ENCODE peak calls at places on chromosomes 13 and 19, in eight cellular contexts. One of them, this sample, is unnamed.

GRCh38 chr19:18392417-18392816 is 5.0 kb downstream of the LRRC25 start:
- DNase-seq in endothelial cell of umbilical vein: peak; percentile 49
- DNase-seq in Right ventricle myocardium superior: peak; percentile 74
- DNase-seq in H54: peak; percentile 50
- DNase-seq in NCI-H69: no peak
- DNase-seq in activated naive CD8-positive, alpha-beta T cell treated with anti-CD3 and anti-CD28 coated beads for 36 hours: no peak
- DNase-seq in AG04450: no peak
- DNase-seq in NCI-H748 treated with DMSO at 0.1 percent for 48 hours: no peak
- DNase-seq in this sample: no peak

GRCh38 chr19:43439183-43440063 is 24.7 kb downstream of the TEX101 start:
- DNase-seq in endothelial cell of umbilical vein: no peak
- DNase-seq in Right ventricle myocardium superior: no peak
- DNase-seq in H54: peak; percentile 53
- DNase-seq in NCI-H69: peak; percentile 62
- DNase-seq in activated naive CD8-positive, alpha-beta T cell treated with anti-CD3 and anti-CD28 coated beads for 36 hours: no peak
- DNase-seq in AG04450: no peak
- DNase-seq in NCI-H748 treated with DMSO at 0.1 percent for 48 hours: peak; percentile 53
- DNase-seq in this sample: no peak

GRCh38 chr13:44819245-44819644 is 170.0 kb downstream of the NUFIP1 start:
- DNase-seq in endothelial cell of umbilical vein: peak; percentile 85
- DNase-seq in Right ventricle myocardium superior: no peak
- DNase-seq in H54: peak; percentile 27
- DNase-seq in NCI-H69: peak; percentile 42
- DNase-seq in activated naive CD8-positive, alpha-beta T cell treated with anti-CD3 and anti-CD28 coated beads for 36 hours: peak; percentile 8
- DNase-seq in AG04450: peak; percentile 61
- DNase-seq in NCI-H748 treated with DMSO at 0.1 percent for 48 hours: peak; percentile 14
- DNase-seq in this sample: no peak

GRCh38 chr19:30228726-30229523 is 143.3 kb upstream of the ZNF536 start:
- DNase-seq in endothelial cell of umbilical vein: no peak
- DNase-seq in Right ventricle myocardium superior: no peak
- DNase-seq in H54: no peak
- DNase-seq in NCI-H69: peak; percentile 2
- DNase-seq in activated naive CD8-positive, alpha-beta T cell treated with anti-CD3 and anti-CD28 coated beads for 36 hours: no peak
- DNase-seq in AG04450: no peak
- DNase-seq in NCI-H748 treated with DMSO at 0.1 percent for 48 hours: peak; percentile 21
- DNase-seq in this sample: no peak

GRCh38 chr13:97003071-97003470 is 8.8 kb upstream of the OXGR1 start:
- DNase-seq in endothelial cell of umbilical vein: no peak
- DNase-seq in Right ventricle myocardium superior: no peak
- DNase-seq in H54: no peak
- DNase-seq in NCI-H69: no peak
- DNase-seq in activated naive CD8-positive, alpha-beta T cell treated with anti-CD3 and anti-CD28 coated beads for 36 hours: no peak
- DNase-seq in AG04450: no peak
- DNase-seq in NCI-H748 treated with DMSO at 0.1 percent for 48 hours: no peak
- DNase-seq in this sample: no peak

GRCh38 chr13:66341038-66341437 is 889.1 kb downstream of the PCDH9 start:
- DNase-seq in endothelial cell of umbilical vein: no peak
- DNase-seq in Right ventricle myocardium superior: no peak
- DNase-seq in H54: no peak
- DNase-seq in NCI-H69: no peak
- DNase-seq in activated naive CD8-positive, alpha-beta T cell treated with anti-CD3 and anti-CD28 coated beads for 36 hours: no peak
- DNase-seq in AG04450: no peak
- DNase-seq in NCI-H748 treated with DMSO at 0.1 percent for 48 hours: no peak
- DNase-seq in this sample: no peak

GRCh38 chr13:109587689-109588088 is 198.7 kb downstream of the IRS2 start:
- DNase-seq in endothelial cell of umbilical vein: no peak
- DNase-seq in Right ventricle myocardium superior: no peak
- DNase-seq in H54: no peak
- DNase-seq in NCI-H69: no peak
- DNase-seq in activated naive CD8-positive, alpha-beta T cell treated with anti-CD3 and anti-CD28 coated beads for 36 hours: no peak
- DNase-seq in AG04450: no peak
- DNase-seq in NCI-H748 treated with DMSO at 0.1 percent for 48 hours: no peak
- DNase-seq in this sample: no peak

GRCh38 chr19:50061650-50062049 is 35.8 kb downstream of the ZNF473 start:
- DNase-seq in endothelial cell of umbilical vein: no peak
- DNase-seq in Right ventricle myocardium superior: no peak
- DNase-seq in H54: no peak
- DNase-seq in NCI-H69: peak; percentile 9
- DNase-seq in activated naive CD8-positive, alpha-beta T cell treated with anti-CD3 and anti-CD28 coated beads for 36 hours: no peak
- DNase-seq in AG04450: no peak
- DNase-seq in NCI-H748 treated with DMSO at 0.1 percent for 48 hours: no peak
- DNase-seq in this sample: no peak

GRCh38 chr13:35768126-35768525 is 291.6 kb upstream of the MAB21L1 start:
- DNase-seq in endothelial cell of umbilical vein: no peak
- DNase-seq in Right ventricle myocardium superior: no peak
- DNase-seq in H54: no peak
- DNase-seq in NCI-H69: peak; percentile 93
- DNase-seq in activated naive CD8-positive, alpha-beta T cell treated with anti-CD3 and anti-CD28 coated beads for 36 hours: no peak
- DNase-seq in AG04450: no peak
- DNase-seq in NCI-H748 treated with DMSO at 0.1 percent for 48 hours: peak; percentile 73
- DNase-seq in this sample: no peak

GRCh38 chr19:38928406-38929001 is 2.1 kb downstream of the SARS2 start:
- DNase-seq in endothelial cell of umbilical vein: no peak
- DNase-seq in Right ventricle myocardium superior: no peak
- DNase-seq in H54: no peak
- DNase-seq in NCI-H69: no peak
- DNase-seq in activated naive CD8-positive, alpha-beta T cell treated with anti-CD3 and anti-CD28 coated beads for 36 hours: no peak
- DNase-seq in AG04450: no peak
- DNase-seq in NCI-H748 treated with DMSO at 0.1 percent for 48 hours: no peak
- DNase-seq in this sample: no peak

GRCh38 chr19:14528419-14529253 is 758 bp upstream of the TECR start:
- DNase-seq in endothelial cell of umbilical vein: no peak
- DNase-seq in Right ventricle myocardium superior: peak; percentile 55
- DNase-seq in H54: no peak
- DNase-seq in NCI-H69: peak; percentile 18
- DNase-seq in activated naive CD8-positive, alpha-beta T cell treated with anti-CD3 and anti-CD28 coated beads for 36 hours: no peak
- DNase-seq in AG04450: no peak
- DNase-seq in NCI-H748 treated with DMSO at 0.1 percent for 48 hours: no peak
- DNase-seq in this sample: no peak

GRCh38 chr13:60990032-60990733 is 425.5 kb downstream of the PCDH20 start:
- DNase-seq in endothelial cell of umbilical vein: no peak
- DNase-seq in Right ventricle myocardium superior: no peak
- DNase-seq in H54: no peak
- DNase-seq in NCI-H69: peak; percentile 20
- DNase-seq in activated naive CD8-positive, alpha-beta T cell treated with anti-CD3 and anti-CD28 coated beads for 36 hours: no peak
- DNase-seq in AG04450: no peak
- DNase-seq in NCI-H748 treated with DMSO at 0.1 percent for 48 hours: no peak
- DNase-seq in this sample: no peak

GRCh38 chr19:4695224-4695731 is 25.1 kb upstream of the MYDGF start:
- DNase-seq in endothelial cell of umbilical vein: no peak
- DNase-seq in Right ventricle myocardium superior: no peak
- DNase-seq in H54: no peak
- DNase-seq in NCI-H69: no peak
- DNase-seq in activated naive CD8-positive, alpha-beta T cell treated with anti-CD3 and anti-CD28 coated beads for 36 hours: no peak
- DNase-seq in AG04450: no peak
- DNase-seq in NCI-H748 treated with DMSO at 0.1 percent for 48 hours: no peak
- DNase-seq in this sample: no peak

GRCh38 chr19:10315335-10316214 is at the start of gene FDX2:
- DNase-seq in endothelial cell of umbilical vein: peak; percentile 85
- DNase-seq in Right ventricle myocardium superior: peak; percentile 95
- DNase-seq in H54: peak; percentile 88
- DNase-seq in NCI-H69: peak; percentile 96
- DNase-seq in activated naive CD8-positive, alpha-beta T cell treated with anti-CD3 and anti-CD28 coated beads for 36 hours: peak; percentile 92
- DNase-seq in AG04450: no peak
- DNase-seq in NCI-H748 treated with DMSO at 0.1 percent for 48 hours: peak; percentile 61
- DNase-seq in this sample: peak; percentile 32

GRCh38 chr13:83007226-83007625 is 875.0 kb downstream of the SLITRK1 start:
- DNase-seq in endothelial cell of umbilical vein: no peak
- DNase-seq in Right ventricle myocardium superior: no peak
- DNase-seq in H54: no peak
- DNase-seq in NCI-H69: no peak
- DNase-seq in activated naive CD8-positive, alpha-beta T cell treated with anti-CD3 and anti-CD28 coated beads for 36 hours: no peak
- DNase-seq in AG04450: no peak
- DNase-seq in NCI-H748 treated with DMSO at 0.1 percent for 48 hours: no peak
- DNase-seq in this sample: no peak

GRCh38 chr13:48782429-48782840 is 128.7 kb downstream of the CYSLTR2 start:
- DNase-seq in endothelial cell of umbilical vein: no peak
- DNase-seq in Right ventricle myocardium superior: no peak
- DNase-seq in H54: no peak
- DNase-seq in NCI-H69: no peak
- DNase-seq in activated naive CD8-positive, alpha-beta T cell treated with anti-CD3 and anti-CD28 coated beads for 36 hours: no peak
- DNase-seq in AG04450: no peak
- DNase-seq in NCI-H748 treated with DMSO at 0.1 percent for 48 hours: no peak
- DNase-seq in this sample: no peak

GRCh38 chr13:64164435-64164834 is 2748.8 kb upstream of the PCDH20 start:
- DNase-seq in endothelial cell of umbilical vein: no peak
- DNase-seq in Right ventricle myocardium superior: no peak
- DNase-seq in H54: no peak
- DNase-seq in NCI-H69: peak; percentile 28
- DNase-seq in activated naive CD8-positive, alpha-beta T cell treated with anti-CD3 and anti-CD28 coated beads for 36 hours: no peak
- DNase-seq in AG04450: no peak
- DNase-seq in NCI-H748 treated with DMSO at 0.1 percent for 48 hours: no peak
- DNase-seq in this sample: no peak

GRCh38 chr13:63636231-63636993 is 2220.8 kb upstream of the PCDH20 start:
- DNase-seq in endothelial cell of umbilical vein: peak; percentile 45
- DNase-seq in Right ventricle myocardium superior: no peak
- DNase-seq in H54: no peak
- DNase-seq in NCI-H69: peak; percentile 91
- DNase-seq in activated naive CD8-positive, alpha-beta T cell treated with anti-CD3 and anti-CD28 coated beads for 36 hours: no peak
- DNase-seq in AG04450: no peak
- DNase-seq in NCI-H748 treated with DMSO at 0.1 percent for 48 hours: peak; percentile 87
- DNase-seq in this sample: no peak

GRCh38 chr13:32802159-32802558 is 214.1 kb upstream of the KL start:
- DNase-seq in endothelial cell of umbilical vein: no peak
- DNase-seq in Right ventricle myocardium superior: no peak
- DNase-seq in H54: no peak
- DNase-seq in NCI-H69: peak; percentile 50
- DNase-seq in activated naive CD8-positive, alpha-beta T cell treated with anti-CD3 and anti-CD28 coated beads for 36 hours: no peak
- DNase-seq in AG04450: no peak
- DNase-seq in NCI-H748 treated with DMSO at 0.1 percent for 48 hours: no peak
- DNase-seq in this sample: no peak

GRCh38 chr19:50172726-50173125 is 9.6 kb upstream of the IZUMO2 start:
- DNase-seq in endothelial cell of umbilical vein: no peak
- DNase-seq in Right ventricle myocardium superior: no peak
- DNase-seq in H54: no peak
- DNase-seq in NCI-H69: no peak
- DNase-seq in activated naive CD8-positive, alpha-beta T cell treated with anti-CD3 and anti-CD28 coated beads for 36 hours: no peak
- DNase-seq in AG04450: no peak
- DNase-seq in NCI-H748 treated with DMSO at 0.1 percent for 48 hours: no peak
- DNase-seq in this sample: no peak

GRCh38 chr13:44120814-44121505 is 241.3 kb downstream of the LACC1 start:
- DNase-seq in endothelial cell of umbilical vein: no peak
- DNase-seq in Right ventricle myocardium superior: no peak
- DNase-seq in H54: no peak
- DNase-seq in NCI-H69: no peak
- DNase-seq in activated naive CD8-positive, alpha-beta T cell treated with anti-CD3 and anti-CD28 coated beads for 36 hours: no peak
- DNase-seq in AG04450: no peak
- DNase-seq in NCI-H748 treated with DMSO at 0.1 percent for 48 hours: no peak
- DNase-seq in this sample: no peak

GRCh38 chr19:18596752-18597157 is 8.2 kb downstream of the REX1BD start:
- DNase-seq in endothelial cell of umbilical vein: peak; percentile 34
- DNase-seq in Right ventricle myocardium superior: peak; percentile 66
- DNase-seq in H54: peak; percentile 76
- DNase-seq in NCI-H69: peak; percentile 68
- DNase-seq in activated naive CD8-positive, alpha-beta T cell treated with anti-CD3 and anti-CD28 coated beads for 36 hours: no peak
- DNase-seq in AG04450: no peak
- DNase-seq in NCI-H748 treated with DMSO at 0.1 percent for 48 hours: peak; percentile 9
- DNase-seq in this sample: no peak

GRCh38 chr19:33252418-33252962 is 26.8 kb upstream of the SLC7A10 start:
- DNase-seq in endothelial cell of umbilical vein: no peak
- DNase-seq in Right ventricle myocardium superior: no peak
- DNase-seq in H54: no peak
- DNase-seq in NCI-H69: no peak
- DNase-seq in activated naive CD8-positive, alpha-beta T cell treated with anti-CD3 and anti-CD28 coated beads for 36 hours: no peak
- DNase-seq in AG04450: no peak
- DNase-seq in NCI-H748 treated with DMSO at 0.1 percent for 48 hours: no peak
- DNase-seq in this sample: no peak

GRCh38 chr19:36245210-36246005 is 30.5 kb downstream of the ZNF146 start:
- DNase-seq in endothelial cell of umbilical vein: no peak
- DNase-seq in Right ventricle myocardium superior: no peak
- DNase-seq in H54: no peak
- DNase-seq in NCI-H69: no peak
- DNase-seq in activated naive CD8-positive, alpha-beta T cell treated with anti-CD3 and anti-CD28 coated beads for 36 hours: no peak
- DNase-seq in AG04450: no peak
- DNase-seq in NCI-H748 treated with DMSO at 0.1 percent for 48 hours: peak; percentile 7
- DNase-seq in this sample: no peak

GRCh38 chr19:16115309-16116039 is 3.8 kb downstream of the RAB8A start:
- DNase-seq in endothelial cell of umbilical vein: no peak
- DNase-seq in Right ventricle myocardium superior: no peak
- DNase-seq in H54: no peak
- DNase-seq in NCI-H69: no peak
- DNase-seq in activated naive CD8-positive, alpha-beta T cell treated with anti-CD3 and anti-CD28 coated beads for 36 hours: no peak
- DNase-seq in AG04450: no peak
- DNase-seq in NCI-H748 treated with DMSO at 0.1 percent for 48 hours: no peak
- DNase-seq in this sample: no peak

GRCh38 chr13:80141114-80141849 is 199.6 kb downstream of the SPRY2 start:
- DNase-seq in endothelial cell of umbilical vein: peak; percentile 19
- DNase-seq in Right ventricle myocardium superior: peak; percentile 71
- DNase-seq in H54: no peak
- DNase-seq in NCI-H69: no peak
- DNase-seq in activated naive CD8-positive, alpha-beta T cell treated with anti-CD3 and anti-CD28 coated beads for 36 hours: no peak
- DNase-seq in AG04450: peak; percentile 44
- DNase-seq in NCI-H748 treated with DMSO at 0.1 percent for 48 hours: no peak
- DNase-seq in this sample: no peak

GRCh38 chr19:19719798-19720197 is 13.1 kb downstream of the ZNF14 start:
- DNase-seq in endothelial cell of umbilical vein: no peak
- DNase-seq in Right ventricle myocardium superior: no peak
- DNase-seq in H54: no peak
- DNase-seq in NCI-H69: no peak
- DNase-seq in activated naive CD8-positive, alpha-beta T cell treated with anti-CD3 and anti-CD28 coated beads for 36 hours: no peak
- DNase-seq in AG04450: no peak
- DNase-seq in NCI-H748 treated with DMSO at 0.1 percent for 48 hours: no peak
- DNase-seq in this sample: no peak

GRCh38 chr13:30998548-30999140 is 66.2 kb downstream of the TEX26 start:
- DNase-seq in endothelial cell of umbilical vein: peak; percentile 7
- DNase-seq in Right ventricle myocardium superior: no peak
- DNase-seq in H54: no peak
- DNase-seq in NCI-H69: peak; percentile 57
- DNase-seq in activated naive CD8-positive, alpha-beta T cell treated with anti-CD3 and anti-CD28 coated beads for 36 hours: no peak
- DNase-seq in AG04450: peak; percentile 38
- DNase-seq in NCI-H748 treated with DMSO at 0.1 percent for 48 hours: peak; percentile 81
- DNase-seq in this sample: no peak

GRCh38 chr19:15563325-15563794 is 51.7 kb upstream of the CYP4F8 start:
- DNase-seq in endothelial cell of umbilical vein: no peak
- DNase-seq in Right ventricle myocardium superior: peak; percentile 59
- DNase-seq in H54: no peak
- DNase-seq in NCI-H69: peak; percentile 81
- DNase-seq in activated naive CD8-positive, alpha-beta T cell treated with anti-CD3 and anti-CD28 coated beads for 36 hours: no peak
- DNase-seq in AG04450: no peak
- DNase-seq in NCI-H748 treated with DMSO at 0.1 percent for 48 hours: peak; percentile 1
- DNase-seq in this sample: no peak

GRCh38 chr19:48445256-48445605 is 552 bp upstream of the GRWD1 start:
- DNase-seq in endothelial cell of umbilical vein: peak; percentile 96
- DNase-seq in Right ventricle myocardium superior: no peak
- DNase-seq in H54: peak; percentile 94
- DNase-seq in NCI-H69: peak; percentile 96
- DNase-seq in activated naive CD8-positive, alpha-beta T cell treated with anti-CD3 and anti-CD28 coated beads for 36 hours: no peak
- DNase-seq in AG04450: peak; percentile 85
- DNase-seq in NCI-H748 treated with DMSO at 0.1 percent for 48 hours: peak; percentile 96
- DNase-seq in this sample: peak; percentile 86

GRCh38 chr13:98576963-98577822 is at the start of gene STK24:
- DNase-seq in endothelial cell of umbilical vein: peak; percentile 78
- DNase-seq in Right ventricle myocardium superior: peak; percentile 81
- DNase-seq in H54: peak; percentile 73
- DNase-seq in NCI-H69: peak; percentile 89
- DNase-seq in activated naive CD8-positive, alpha-beta T cell treated with anti-CD3 and anti-CD28 coated beads for 36 hours: peak; percentile 83
- DNase-seq in AG04450: peak; percentile 43
- DNase-seq in NCI-H748 treated with DMSO at 0.1 percent for 48 hours: peak; percentile 40
- DNase-seq in this sample: no peak